ENCODE peak calls at places on chromosomes 13 and 19, in six cellular contexts. I is endothelial cell of umbilical vein, P is HCT116, A is K562, U is H1, M is GM12878. N is an unnamed sample.

GRCh38 chr13:41842029-41842428 is 118.9 kb downstream of the VWA8 start:
- DNase-seq in I (peak), P (no peak), A (no peak), U (no peak), M (no peak), N (no peak)

GRCh38 chr13:19632915-19633339 is 532 bp upstream of the MPHOSPH8 start:
- DNase-seq in I (no peak), P (no peak), A (no peak), U (no peak), M (no peak), N (no peak)

GRCh38 chr19:6476155-6476895 is 5.3 kb downstream of the DENND1C start:
- DNase-seq in I (peak), P (peak), A (peak), U (peak), M (no peak), N (peak)

GRCh38 chr19:52566588-52566987 is 3.5 kb upstream of the ZNF701 start:
- DNase-seq in I (peak), P (no peak), A (peak), U (no peak), M (no peak), N (no peak)

GRCh38 chr19:2719232-2719735 is 1.9 kb downstream of the DIRAS1 start:
- DNase-seq in I (no peak), P (no peak), A (no peak), U (no peak), M (no peak), N (peak)

GRCh38 chr13:42875448-42876269 is 94.3 kb downstream of the FAM216B start:
- DNase-seq in I (peak), P (no peak), A (no peak), U (no peak), M (no peak), N (peak)

GRCh38 chr13:63041640-63042414 is 1626.2 kb upstream of the PCDH20 start:
- DNase-seq in I (no peak), P (no peak), A (no peak), U (no peak), M (no peak), N (no peak)

GRCh38 chr13:101514695-101515275 is 62.3 kb downstream of the ITGBL1 start:
- DNase-seq in I (peak), P (peak), A (peak), U (no peak), M (no peak), N (peak)

GRCh38 chr19:54431255-54431838 is 16.1 kb downstream of the TTYH1 start:
- DNase-seq in I (no peak), P (peak), A (no peak), U (no peak), M (no peak), N (no peak)

GRCh38 chr19:29858000-29858596 is 46.3 kb downstream of the CCNE1 start:
- DNase-seq in I (no peak), P (no peak), A (peak), U (peak), M (no peak), N (peak)

GRCh38 chr13:89034015-89034414 is 1362.8 kb downstream of the SLITRK5 start:
- DNase-seq in I (no peak), P (no peak), A (no peak), U (no peak), M (no peak), N (no peak)

GRCh38 chr19:33394006-33394722 is 20.7 kb downstream of the CEBPG start:
- DNase-seq in I (no peak), P (no peak), A (no peak), U (no peak), M (no peak), N (no peak)

GRCh38 chr19:51407631-51408131 is 9.8 kb downstream of the SIGLEC10 start:
- DNase-seq in I (peak), P (peak), A (peak), U (no peak), M (no peak), N (peak)

GRCh38 chr13:61148691-61149332 is 266.8 kb downstream of the PCDH20 start:
- DNase-seq in I (no peak), P (no peak), A (no peak), U (no peak), M (no peak), N (no peak)

GRCh38 chr13:28631792-28632191 is 27.1 kb upstream of the POMP start:
- DNase-seq in I (no peak), P (no peak), A (no peak), U (no peak), M (no peak), N (no peak)

GRCh38 chr13:23901365-23901764 is 4.1 kb upstream of the C1QTNF9B start:
- DNase-seq in I (peak), P (no peak), A (no peak), U (no peak), M (no peak), N (no peak)

GRCh38 chr13:43472344-43472743 is 314.4 kb downstream of the ENOX1 start:
- DNase-seq in I (peak), P (no peak), A (no peak), U (no peak), M (no peak), N (no peak)

GRCh38 chr19:41116261-41116660 is 2.0 kb downstream of the CYP2F1 start:
- DNase-seq in I (no peak), P (no peak), A (no peak), U (no peak), M (no peak), N (no peak)

GRCh38 chr13:40096357-40096911 is 441.0 kb downstream of the COG6 start:
- DNase-seq in I (no peak), P (no peak), A (no peak), U (no peak), M (no peak), N (no peak)

GRCh38 chr13:105452895-105453294 is 1082.6 kb downstream of the EFNB2 start:
- DNase-seq in I (no peak), P (no peak), A (peak), U (no peak), M (no peak), N (no peak)
- H2AFZ ChIP-seq in I (no peak), P (no peak), A (no peak), U (no peak), M (no peak), N (no peak)

GRCh38 chr13:25575562-25575961 is 203.8 kb downstream of the ATP8A2 start:
- DNase-seq in I (no peak), P (no peak), A (no peak), U (no peak), M (no peak), N (no peak)

GRCh38 chr13:25571237-25571636 is 199.5 kb downstream of the ATP8A2 start:
- DNase-seq in I (no peak), P (no peak), A (no peak), U (no peak), M (no peak), N (peak)

GRCh38 chr13:25574437-25575426 is 203.0 kb downstream of the ATP8A2 start:
- DNase-seq in I (peak), P (peak), A (peak), U (peak), M (peak), N (peak)

GRCh38 chr13:25570185-25570584 is 198.4 kb downstream of the ATP8A2 start:
- DNase-seq in I (no peak), P (no peak), A (no peak), U (no peak), M (no peak), N (no peak)
- TF ChIP-seq EZH2 in I (no peak), P (no peak), A (no peak), U (no peak), M (no peak), N (no peak)

DNA sequence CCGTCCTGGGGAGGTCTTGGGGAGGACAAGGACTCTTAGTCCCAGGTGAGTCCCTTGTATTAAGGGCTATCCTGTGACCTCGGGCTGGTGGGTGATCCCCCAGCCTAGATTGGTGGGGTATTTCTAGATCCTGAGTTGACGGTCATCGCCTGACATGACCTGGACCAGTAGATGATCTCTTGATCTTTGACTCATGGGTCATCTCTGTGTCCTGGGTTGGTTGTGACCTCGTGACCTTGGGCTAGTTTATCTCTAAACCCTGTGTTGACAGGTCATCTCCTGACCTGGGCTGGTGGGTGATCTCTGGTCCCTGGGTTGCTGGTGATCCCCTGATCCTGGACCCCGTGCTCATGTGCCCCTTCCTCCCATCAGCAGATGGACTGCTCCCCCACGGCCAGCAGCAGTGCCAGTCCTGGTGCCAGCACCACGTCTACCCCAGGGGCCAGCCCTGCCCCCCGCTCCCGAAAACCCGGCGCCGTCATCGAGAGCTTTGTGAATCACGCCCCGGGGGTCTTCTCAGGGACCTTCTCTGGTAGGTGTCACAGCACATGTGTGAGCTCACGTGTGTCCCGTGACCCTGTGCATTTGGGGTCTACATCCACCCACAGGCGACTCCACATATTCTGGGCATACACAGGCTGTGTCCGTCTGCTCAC is 6.3 kb downstream of the MIDN start:
- DNase-seq in I (no peak), P (no peak), A (no peak), U (no peak), M (no peak), N (no peak)
- TF ChIP-seq POLR2AphosphoS5 in I (no peak), P (no peak), A (no peak), U (peak), M (peak), N (no peak)

DNA sequence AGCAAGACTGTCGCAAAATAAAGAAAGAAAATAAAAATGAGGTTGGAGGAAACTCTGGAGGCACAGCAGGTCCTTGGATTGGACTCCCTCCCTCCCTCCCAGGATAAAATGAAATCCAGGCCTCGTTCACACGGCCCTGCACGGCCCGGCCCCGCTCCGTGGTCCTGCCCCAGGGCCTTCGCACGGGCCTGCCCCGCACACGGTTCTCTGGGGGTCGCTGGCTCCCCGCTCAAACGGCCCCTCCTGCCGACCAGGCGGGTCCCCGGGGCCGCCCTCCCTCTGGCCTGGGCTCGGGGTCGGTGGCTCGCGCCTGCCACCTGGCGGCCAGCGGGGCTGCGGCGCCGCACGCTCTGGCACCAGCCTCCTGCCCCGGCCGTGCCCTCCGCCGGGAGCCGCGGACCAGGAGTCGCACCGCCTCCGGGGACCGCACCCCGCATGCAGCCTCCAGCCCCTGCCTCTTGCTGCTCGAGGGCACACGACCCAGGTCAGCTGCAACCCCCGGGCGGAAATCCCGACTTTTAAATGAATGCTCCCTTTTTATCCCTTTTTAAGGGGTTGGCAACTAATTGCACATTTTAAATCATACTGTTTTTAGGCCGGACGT is 1.5 kb upstream of the WDR18 start:
- DNase-seq in I (peak), P (no peak), A (peak), U (peak), M (no peak), N (peak)
- H2AFZ ChIP-seq in I (peak), P (no peak), A (peak), U (no peak), M (peak), N (no peak)

GRCh38 chr13:87677043-87677333 is 5.8 kb downstream of the SLITRK5 start:
- DNase-seq in I (no peak), P (no peak), A (no peak), U (no peak), M (no peak), N (peak)

GRCh38 chr13:87678353-87678752 is 7.2 kb downstream of the SLITRK5 start:
- DNase-seq in I (no peak), P (no peak), A (no peak), U (peak), M (no peak), N (no peak)

GRCh38 chr13:87676254-87677042 is 5.3 kb downstream of the SLITRK5 start:
- DNase-seq in I (no peak), P (no peak), A (no peak), U (peak), M (no peak), N (peak)

GRCh38 chr13:87675851-87676250 is 4.7 kb downstream of the SLITRK5 start:
- DNase-seq in I (no peak), P (no peak), A (no peak), U (no peak), M (no peak), N (no peak)

DNA sequence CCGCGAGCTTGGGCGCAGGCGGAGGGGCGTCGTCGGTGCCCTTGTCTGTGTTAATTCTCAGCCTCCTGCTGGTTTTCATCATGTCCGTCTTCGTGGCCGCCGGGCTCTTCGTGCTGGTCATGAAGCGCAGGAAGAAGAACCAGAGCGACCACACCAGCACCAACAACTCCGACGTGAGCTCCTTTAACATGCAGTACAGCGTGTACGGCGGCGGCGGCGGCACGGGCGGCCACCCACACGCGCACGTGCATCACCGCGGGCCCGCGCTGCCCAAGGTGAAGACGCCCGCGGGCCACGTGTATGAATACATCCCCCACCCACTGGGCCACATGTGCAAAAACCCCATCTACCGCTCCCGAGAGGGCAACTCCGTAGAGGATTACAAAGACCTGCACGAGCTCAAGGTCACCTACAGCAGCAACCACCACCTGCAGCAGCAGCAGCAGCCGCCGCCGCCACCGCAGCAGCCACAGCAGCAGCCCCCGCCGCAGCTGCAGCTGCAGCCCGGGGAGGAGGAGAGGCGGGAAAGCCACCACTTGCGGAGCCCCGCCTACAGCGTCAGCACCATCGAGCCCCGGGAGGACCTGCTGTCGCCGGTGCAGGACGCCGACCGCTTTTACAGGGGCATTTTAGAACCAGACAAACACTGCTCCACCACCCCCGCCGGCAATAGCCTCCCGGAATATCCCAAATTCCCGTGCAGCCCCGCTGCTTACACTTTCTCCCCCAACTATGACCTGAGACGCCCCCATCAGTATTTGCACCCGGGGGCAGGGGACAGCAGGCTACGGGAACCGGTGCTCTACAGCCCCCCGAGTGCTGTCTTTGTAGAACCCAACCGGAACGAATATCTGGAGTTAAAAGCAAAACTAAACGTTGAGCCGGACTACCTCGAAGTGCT is 6.4 kb downstream of the SLITRK5 start:
- DNase-seq in I (no peak), P (no peak), A (no peak), U (peak), M (no peak), N (peak)
- TF ChIP-seq EZH2 in I (peak), P (no peak), A (no peak), U (peak), M (no peak), N (no peak)

GRCh38 chr19:13849277-13849676 is 27.7 kb upstream of the NANOS3 start:
- DNase-seq in I (no peak), P (no peak), A (no peak), U (no peak), M (no peak), N (no peak)

GRCh38 chr19:13848811-13849241 is 28.1 kb upstream of the NANOS3 start:
- DNase-seq in I (no peak), P (no peak), A (peak), U (no peak), M (no peak), N (no peak)

GRCh38 chr19:13847900-13848677 is 28.8 kb upstream of the NANOS3 start:
- DNase-seq in I (no peak), P (no peak), A (no peak), U (no peak), M (no peak), N (no peak)

GRCh38 chr19:13849991-13850909 is 26.7 kb upstream of the NANOS3 start:
- DNase-seq in I (peak), P (no peak), A (peak), U (peak), M (no peak), N (peak)

DNA sequence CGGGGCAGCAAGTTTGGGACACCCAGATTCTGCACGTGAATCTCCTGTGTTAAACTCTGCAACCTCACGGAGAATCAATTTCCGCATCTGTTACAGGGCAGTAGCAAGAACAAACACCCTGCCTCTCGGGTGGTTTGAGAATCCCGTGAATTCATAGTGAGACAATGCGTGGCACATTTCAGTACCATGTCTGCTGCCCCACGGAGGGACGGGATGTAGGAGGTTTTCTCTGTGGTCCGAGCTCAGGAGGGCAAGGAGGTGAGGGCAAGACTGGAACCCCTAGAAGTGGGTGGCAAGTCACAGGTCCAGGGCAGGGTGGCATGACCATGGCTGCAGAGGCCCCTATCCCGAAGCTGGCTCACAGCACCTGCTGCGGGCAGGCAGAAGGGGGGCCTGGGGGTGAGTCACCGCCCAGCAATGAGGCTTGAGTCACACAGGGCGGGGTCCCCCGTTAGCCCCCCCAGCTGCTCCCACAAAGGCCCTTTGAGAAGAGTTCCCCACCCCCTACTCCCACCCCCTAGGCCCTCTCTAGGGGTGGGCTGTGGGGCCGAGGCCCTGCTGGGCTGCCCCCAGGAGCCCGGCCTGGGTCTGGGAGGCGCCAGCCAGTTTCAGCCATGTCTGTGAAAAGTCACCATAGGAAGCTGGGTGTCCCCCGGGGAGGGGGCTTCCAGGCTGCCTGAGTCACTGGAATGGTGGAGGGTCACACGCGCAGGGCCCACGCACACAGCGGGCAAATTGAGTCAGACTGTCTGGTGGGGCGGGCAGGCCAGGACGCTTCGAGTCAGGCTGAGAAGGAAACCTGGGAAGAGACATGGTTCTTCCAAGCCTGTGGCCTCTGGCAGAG is 25.8 kb upstream of the NANOS3 start:
- DNase-seq in I (peak), P (peak), A (peak), U (no peak), M (no peak), N (no peak)
- TF ChIP-seq POLR2AphosphoS5 in I (peak), P (peak), A (no peak), U (no peak), M (no peak), N (no peak)

DNA sequence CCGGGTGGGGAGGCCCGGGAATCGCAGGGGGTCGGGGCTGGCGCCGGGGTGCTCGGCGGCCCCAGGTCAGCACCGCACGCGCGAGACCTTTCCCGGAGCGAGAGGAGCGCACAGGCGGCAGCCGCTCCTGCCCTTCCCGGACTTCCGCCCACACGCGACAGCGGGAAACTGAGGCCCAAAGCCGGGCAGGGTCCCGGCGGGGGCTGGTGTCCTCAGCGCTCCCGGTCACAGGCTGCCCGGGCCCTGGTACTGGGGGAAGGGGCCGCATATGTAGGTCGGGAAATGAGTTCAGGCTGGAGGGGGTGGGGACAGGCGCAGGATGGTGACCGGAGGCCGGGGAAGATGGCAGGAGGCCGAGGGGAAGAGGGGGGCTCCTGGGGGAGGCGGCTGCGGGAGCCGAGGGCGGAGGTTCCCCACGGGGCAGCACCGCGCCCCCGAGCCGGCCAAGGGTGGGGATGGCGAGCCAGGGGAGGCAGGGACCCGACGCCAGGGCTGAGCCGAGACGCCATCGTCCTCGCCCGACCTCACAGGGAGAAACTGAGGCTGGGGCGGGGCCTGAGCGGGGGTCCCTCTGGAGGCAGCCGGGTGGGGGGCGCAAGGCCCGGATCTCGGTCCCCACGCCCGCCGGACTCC is 662 bp downstream of the CBARP start:
- DNase-seq in I (peak), P (no peak), A (no peak), U (peak), M (no peak), N (no peak)
- H2AFZ ChIP-seq in I (peak), P (no peak), A (peak), U (no peak), M (no peak), N (no peak)

GRCh38 chr19:17391371-17392151 is 2.4 kb downstream of the CCDC194 start:
- DNase-seq in I (no peak), P (no peak), A (no peak), U (peak), M (no peak), N (peak)

GRCh38 chr19:17390665-17391370 is 3.2 kb downstream of the CCDC194 start:
- DNase-seq in I (peak), P (peak), A (peak), U (peak), M (no peak), N (peak)

GRCh38 chr19:17389957-17390664 is 3.9 kb downstream of the CCDC194 start:
- DNase-seq in I (no peak), P (no peak), A (no peak), U (no peak), M (no peak), N (peak)

GRCh38 chr19:17394891-17395415 is 957 bp upstream of the CCDC194 start:
- DNase-seq in I (peak), P (peak), A (peak), U (peak), M (no peak), N (peak)

GRCh38 chr19:17393914-17394313 is at the start of gene CCDC194:
- DNase-seq in I (no peak), P (no peak), A (no peak), U (no peak), M (no peak), N (peak)
- TF ChIP-seq EZH2 in I (no peak), P (no peak), A (no peak), U (no peak), M (no peak), N (no peak)

GRCh38 chr13:81104316-81104715 is 763.4 kb upstream of the SPRY2 start:
- DNase-seq in I (no peak), P (no peak), A (no peak), U (no peak), M (no peak), N (no peak)
- TF ChIP-seq POLR2AphosphoS5 in I (no peak), P (no peak), A (no peak), U (no peak), M (no peak), N (no peak)